ENCODE peak calls at places on chromosomes 4 and X, in ten cellular contexts. One of them, this sample, is unnamed.

GRCh38 chrX:132364313-132364712 is 124.5 kb downstream of the MBNL3 start:
- DNase-seq in progenitor cell of endocrine pancreas: no peak
- DNase-seq in cardiac muscle cell: no peak
- DNase-seq in DND-41: no peak
- DNase-seq in ovary: no peak
- DNase-seq in AG09309: no peak
- DNase-seq in GM13977: no peak
- DNase-seq in GM06990: no peak
- DNase-seq in esophagus squamous epithelium: no peak
- DNase-seq in HFF-Myc: no peak
- DNase-seq in this sample: no peak

GRCh38 chr4:61192392-61192791 is 7.7 kb upstream of the ADGRL3 start:
- DNase-seq in ovary: no peak
- DNase-seq in progenitor cell of endocrine pancreas: no peak
- DNase-seq in cardiac muscle cell: no peak
- DNase-seq in HFF-Myc: no peak
- DNase-seq in GM13977: no peak
- DNase-seq in DND-41: no peak
- DNase-seq in AG09309: no peak
- DNase-seq in esophagus squamous epithelium: no peak
- DNase-seq in GM06990: no peak
- DNase-seq in this sample: no peak

GRCh38 chr4:110371016-110371795 is 104.7 kb upstream of the ENPEP start:
- DNase-seq in cardiac muscle cell: no peak
- DNase-seq in progenitor cell of endocrine pancreas: no peak
- DNase-seq in esophagus squamous epithelium: no peak
- DNase-seq in ovary: no peak
- DNase-seq in DND-41: no peak
- DNase-seq in GM13977: no peak
- DNase-seq in AG09309: no peak
- DNase-seq in GM06990: no peak
- DNase-seq in HFF-Myc: no peak
- DNase-seq in this sample: no peak

GRCh38 chr4:57374866-57375595 is 264.8 kb upstream of the IGFBP7 start:
- DNase-seq in progenitor cell of endocrine pancreas: no peak
- DNase-seq in DND-41: no peak
- DNase-seq in HFF-Myc: no peak
- DNase-seq in AG09309: no peak
- DNase-seq in GM13977: no peak
- DNase-seq in ovary: no peak
- DNase-seq in esophagus squamous epithelium: no peak
- DNase-seq in GM06990: no peak
- DNase-seq in cardiac muscle cell: no peak
- DNase-seq in this sample: no peak

GRCh38 chrX:102988517-102988916 is 51.4 kb downstream of the RAB40AL start:
- DNase-seq in GM13977: no peak
- DNase-seq in GM06990: no peak
- DNase-seq in esophagus squamous epithelium: no peak
- DNase-seq in DND-41: no peak
- DNase-seq in ovary: no peak
- DNase-seq in cardiac muscle cell: no peak
- DNase-seq in progenitor cell of endocrine pancreas: no peak
- DNase-seq in AG09309: no peak
- DNase-seq in HFF-Myc: no peak
- DNase-seq in this sample: no peak

GRCh38 chr4:159366966-159367365 is 264.1 kb downstream of the RAPGEF2 start:
- DNase-seq in HFF-Myc: no peak
- DNase-seq in GM13977: no peak
- DNase-seq in progenitor cell of endocrine pancreas: no peak
- DNase-seq in esophagus squamous epithelium: no peak
- DNase-seq in GM06990: no peak
- DNase-seq in DND-41: no peak
- DNase-seq in ovary: no peak
- DNase-seq in cardiac muscle cell: no peak
- DNase-seq in AG09309: no peak
- DNase-seq in this sample: no peak

GRCh38 chr4:13178621-13179020 is 305.5 kb downstream of the RAB28 start:
- DNase-seq in ovary: no peak
- DNase-seq in esophagus squamous epithelium: no peak
- DNase-seq in HFF-Myc: no peak
- DNase-seq in cardiac muscle cell: no peak
- DNase-seq in GM13977: no peak
- DNase-seq in GM06990: no peak
- DNase-seq in DND-41: no peak
- DNase-seq in AG09309: no peak
- DNase-seq in progenitor cell of endocrine pancreas: no peak
- DNase-seq in this sample: no peak

GRCh38 chr4:56051710-56052075 is 102.9 kb downstream of the CEP135 start:
- DNase-seq in progenitor cell of endocrine pancreas: no peak
- DNase-seq in GM06990: no peak
- DNase-seq in HFF-Myc: no peak
- DNase-seq in AG09309: no peak
- DNase-seq in DND-41: no peak
- DNase-seq in esophagus squamous epithelium: no peak
- DNase-seq in ovary: no peak
- DNase-seq in cardiac muscle cell: no peak
- DNase-seq in GM13977: no peak
- DNase-seq in this sample: no peak

GRCh38 chrX:119541188-119541587 is 24.0 kb downstream of the STEEP1 start:
- DNase-seq in esophagus squamous epithelium: no peak
- DNase-seq in GM13977: no peak
- DNase-seq in DND-41: no peak
- DNase-seq in GM06990: no peak
- DNase-seq in cardiac muscle cell: peak; percentile 70
- DNase-seq in progenitor cell of endocrine pancreas: no peak
- DNase-seq in ovary: no peak
- DNase-seq in HFF-Myc: peak; percentile 27
- DNase-seq in AG09309: peak; percentile 21
- DNase-seq in this sample: no peak

GRCh38 chr4:147578057-147578476 is 39.1 kb upstream of the TMEM184C start:
- DNase-seq in DND-41: no peak
- DNase-seq in ovary: peak; percentile 19
- DNase-seq in GM06990: no peak
- DNase-seq in cardiac muscle cell: peak; percentile 86
- DNase-seq in HFF-Myc: peak; percentile 74
- DNase-seq in esophagus squamous epithelium: no peak
- DNase-seq in GM13977: no peak
- DNase-seq in progenitor cell of endocrine pancreas: no peak
- DNase-seq in AG09309: peak; percentile 88
- DNase-seq in this sample: no peak

GRCh38 chr4:54296548-54297203 is 67.6 kb downstream of the PDGFRA start:
- DNase-seq in ovary: no peak
- DNase-seq in GM13977: no peak
- DNase-seq in AG09309: no peak
- DNase-seq in GM06990: no peak
- DNase-seq in DND-41: no peak
- DNase-seq in cardiac muscle cell: no peak
- DNase-seq in progenitor cell of endocrine pancreas: no peak
- DNase-seq in esophagus squamous epithelium: no peak
- DNase-seq in HFF-Myc: no peak
- DNase-seq in this sample: no peak

GRCh38 chr4:148041606-148042324 is 309.9 kb downstream of the ARHGAP10 start:
- DNase-seq in esophagus squamous epithelium: no peak
- DNase-seq in progenitor cell of endocrine pancreas: no peak
- DNase-seq in HFF-Myc: no peak
- DNase-seq in GM06990: no peak
- DNase-seq in ovary: no peak
- DNase-seq in cardiac muscle cell: no peak
- DNase-seq in GM13977: no peak
- DNase-seq in DND-41: no peak
- DNase-seq in AG09309: no peak
- DNase-seq in this sample: no peak

GRCh38 chr4:88793473-88793872 is 95.8 kb upstream of the NAP1L5 start:
- DNase-seq in AG09309: no peak
- DNase-seq in cardiac muscle cell: no peak
- DNase-seq in progenitor cell of endocrine pancreas: no peak
- DNase-seq in DND-41: no peak
- DNase-seq in GM13977: peak; percentile 7
- DNase-seq in ovary: no peak
- DNase-seq in GM06990: no peak
- DNase-seq in HFF-Myc: no peak
- DNase-seq in esophagus squamous epithelium: no peak
- DNase-seq in this sample: no peak

GRCh38 chrX:12065251-12065650 is 73.0 kb upstream of the FRMPD4 start:
- DNase-seq in esophagus squamous epithelium: no peak
- DNase-seq in DND-41: peak; percentile 6
- DNase-seq in GM13977: no peak
- DNase-seq in ovary: no peak
- DNase-seq in progenitor cell of endocrine pancreas: peak; percentile 19
- DNase-seq in AG09309: no peak
- DNase-seq in GM06990: no peak
- DNase-seq in HFF-Myc: no peak
- DNase-seq in cardiac muscle cell: peak; percentile 59
- DNase-seq in this sample: no peak

GRCh38 chrX:8067754-8068469 is 103.2 kb downstream of the VCX2 start:
- DNase-seq in HFF-Myc: no peak
- DNase-seq in progenitor cell of endocrine pancreas: no peak
- DNase-seq in DND-41: no peak
- DNase-seq in cardiac muscle cell: no peak
- DNase-seq in esophagus squamous epithelium: no peak
- DNase-seq in ovary: no peak
- DNase-seq in GM06990: no peak
- DNase-seq in AG09309: no peak
- DNase-seq in GM13977: no peak
- DNase-seq in this sample: no peak

DNA sequence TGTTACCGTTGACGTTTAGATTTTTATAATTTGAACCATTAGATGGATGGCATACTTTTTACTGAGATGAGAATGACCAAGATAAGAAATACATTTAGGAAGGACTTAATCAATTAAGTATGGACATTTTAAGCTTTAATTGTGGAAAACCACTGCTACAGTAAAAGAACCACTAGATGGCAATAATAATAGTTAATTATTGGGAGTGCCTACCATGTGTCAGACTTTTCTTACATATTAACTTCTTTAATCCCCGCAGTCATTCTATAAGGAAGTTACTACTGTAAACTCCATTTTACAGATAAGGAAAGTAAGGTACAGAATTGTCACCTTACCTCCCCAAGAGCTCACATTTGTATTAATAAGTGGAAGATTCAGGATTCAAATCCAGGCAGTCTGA is 48.5 kb upstream of the MYOZ2 start:
- DNase-seq in cardiac muscle cell: peak; percentile 34
- DNase-seq in esophagus squamous epithelium: no peak
- DNase-seq in HFF-Myc: no peak
- DNase-seq in GM13977: no peak
- DNase-seq in DND-41: no peak
- DNase-seq in AG09309: no peak
- DNase-seq in GM06990: no peak
- DNase-seq in ovary: no peak
- DNase-seq in progenitor cell of endocrine pancreas: no peak
- DNase-seq in this sample: no peak
- TF ChIP-seq CTCF in cardiac muscle cell: peak; percentile 35
- TF ChIP-seq CTCF in esophagus squamous epithelium: no peak
- TF ChIP-seq CTCF in HFF-Myc: no peak
- TF ChIP-seq CTCF in GM13977: no peak
- TF ChIP-seq CTCF in DND-41: no peak
- TF ChIP-seq CTCF in AG09309: peak; percentile 30
- TF ChIP-seq CTCF in GM06990: no peak
- TF ChIP-seq CTCF in ovary: no peak
- TF ChIP-seq CTCF in progenitor cell of endocrine pancreas: no peak
- TF ChIP-seq CTCF in this sample: no peak

DNA sequence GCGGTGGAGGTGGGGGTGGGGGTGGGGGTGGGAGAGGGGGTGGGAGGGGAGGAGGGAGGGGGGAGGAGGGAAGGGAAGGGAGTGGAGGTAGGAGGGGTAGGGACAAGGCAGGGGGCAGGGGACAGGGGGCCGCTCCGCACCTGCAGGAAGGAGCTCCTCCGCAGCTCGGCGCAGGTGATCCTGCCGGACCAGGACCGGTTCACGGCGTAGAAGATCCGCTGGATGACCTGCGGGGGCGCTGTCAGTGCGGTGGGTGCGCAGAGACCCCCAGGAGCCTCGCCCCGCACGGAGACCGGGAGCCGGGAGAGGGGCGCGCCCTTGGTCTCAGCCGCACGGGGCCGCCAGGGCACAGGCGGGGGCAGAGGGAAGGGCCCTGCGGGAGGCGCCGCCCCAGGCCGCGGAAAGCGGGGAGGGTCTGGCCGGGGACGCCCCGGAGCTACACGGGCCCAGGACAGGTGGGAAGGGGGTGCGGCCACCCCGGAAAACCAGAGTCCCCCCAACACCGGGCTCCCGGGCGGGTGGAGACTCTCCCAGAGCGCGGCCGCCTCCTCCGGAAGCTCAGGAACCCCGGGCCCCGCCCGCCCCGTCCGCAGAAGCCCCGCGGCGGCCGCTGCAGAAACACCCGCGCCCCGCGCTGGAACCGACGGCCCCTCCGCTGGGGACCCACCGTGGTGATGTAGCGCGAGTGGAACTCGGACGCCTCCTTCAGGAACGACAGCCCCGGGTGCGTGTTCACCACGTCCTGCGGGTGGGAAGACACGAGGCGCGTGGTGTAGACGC is 27.6 kb upstream of the GTPBP6 start:
- DNase-seq in GM06990: no peak
- DNase-seq in cardiac muscle cell: no peak
- DNase-seq in HFF-Myc: no peak
- DNase-seq in GM13977: no peak
- DNase-seq in progenitor cell of endocrine pancreas: no peak
- DNase-seq in ovary: no peak
- DNase-seq in DND-41: no peak
- DNase-seq in esophagus squamous epithelium: no peak
- DNase-seq in AG09309: no peak
- DNase-seq in this sample: no peak
- TF ChIP-seq CTCF in GM06990: no peak
- TF ChIP-seq CTCF in cardiac muscle cell: no peak
- TF ChIP-seq CTCF in HFF-Myc: no peak
- TF ChIP-seq CTCF in GM13977: no peak
- TF ChIP-seq CTCF in progenitor cell of endocrine pancreas: no peak
- TF ChIP-seq CTCF in ovary: no peak
- TF ChIP-seq CTCF in DND-41: no peak
- TF ChIP-seq CTCF in esophagus squamous epithelium: no peak
- TF ChIP-seq CTCF in AG09309: no peak
- TF ChIP-seq CTCF in this sample: no peak

DNA sequence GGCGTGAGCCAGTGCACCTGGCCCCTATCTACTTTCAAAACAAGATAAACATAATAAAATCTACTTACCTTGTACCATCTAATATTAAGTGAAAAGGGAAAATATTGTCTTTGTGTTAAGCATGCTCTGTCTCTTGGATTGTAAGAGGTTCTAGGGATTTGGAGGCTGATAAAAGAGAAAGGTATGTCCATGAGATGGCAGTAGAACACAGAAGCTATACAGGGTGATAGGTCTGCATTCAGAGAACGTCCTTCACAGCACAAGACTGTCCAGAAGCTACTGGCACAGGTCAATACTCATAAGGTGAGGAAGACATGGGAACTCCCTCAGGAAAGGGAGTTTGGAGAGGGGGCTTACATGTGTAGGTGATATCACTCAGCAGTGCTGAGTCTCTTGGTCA is 135.5 kb downstream of the TMEM47 start:
- DNase-seq in progenitor cell of endocrine pancreas: no peak
- DNase-seq in ovary: no peak
- DNase-seq in HFF-Myc: no peak
- DNase-seq in cardiac muscle cell: no peak
- DNase-seq in GM06990: no peak
- DNase-seq in esophagus squamous epithelium: no peak
- DNase-seq in DND-41: no peak
- DNase-seq in AG09309: no peak
- DNase-seq in GM13977: no peak
- DNase-seq in this sample: no peak
- TF ChIP-seq CTCF in progenitor cell of endocrine pancreas: peak; percentile 25
- TF ChIP-seq CTCF in ovary: no peak
- TF ChIP-seq CTCF in HFF-Myc: no peak
- TF ChIP-seq CTCF in cardiac muscle cell: no peak
- TF ChIP-seq CTCF in GM06990: no peak
- TF ChIP-seq CTCF in esophagus squamous epithelium: no peak
- TF ChIP-seq CTCF in DND-41: no peak
- TF ChIP-seq CTCF in AG09309: no peak
- TF ChIP-seq CTCF in GM13977: no peak
- TF ChIP-seq CTCF in this sample: no peak

GRCh38 chr4:114481856-114482255 is 116.8 kb upstream of the UGT8 start:
- DNase-seq in GM13977: no peak
- DNase-seq in ovary: no peak
- DNase-seq in HFF-Myc: no peak
- DNase-seq in AG09309: no peak
- DNase-seq in cardiac muscle cell: no peak
- DNase-seq in esophagus squamous epithelium: no peak
- DNase-seq in GM06990: peak; percentile 2
- DNase-seq in progenitor cell of endocrine pancreas: no peak
- DNase-seq in DND-41: no peak
- DNase-seq in this sample: no peak
- TF ChIP-seq CTCF in GM13977: no peak
- TF ChIP-seq CTCF in ovary: no peak
- TF ChIP-seq CTCF in HFF-Myc: no peak
- TF ChIP-seq CTCF in AG09309: no peak
- TF ChIP-seq CTCF in cardiac muscle cell: no peak
- TF ChIP-seq CTCF in esophagus squamous epithelium: no peak
- TF ChIP-seq CTCF in GM06990: no peak
- TF ChIP-seq CTCF in progenitor cell of endocrine pancreas: no peak
- TF ChIP-seq CTCF in DND-41: no peak
- TF ChIP-seq CTCF in this sample: no peak

This sample was measured in B cell.